ENCODE peak calls at places on chromosome 6, in four cellular contexts. One of them, this sample, is unnamed.

GRCh38 chr6:13538084-13538483 is 36.3 kb upstream of the SIRT5 start:
- DNase-seq in K562: peak; percentile 45
- DNase-seq in GM12878: no peak
- DNase-seq in HepG2: peak; percentile 55
- DNase-seq in this sample: peak; percentile 50

GRCh38 chr6:141988954-141989705 is 143.6 kb upstream of the GJE1 start:
- DNase-seq in K562: no peak
- DNase-seq in GM12878: no peak
- DNase-seq in HepG2: peak; percentile 65
- DNase-seq in this sample: peak; percentile 61

GRCh38 chr6:106547053-106547414 is 82.3 kb downstream of the RTN4IP1 start:
- DNase-seq in K562: no peak
- DNase-seq in GM12878: no peak
- DNase-seq in HepG2: peak; percentile 15
- DNase-seq in this sample: no peak

GRCh38 chr6:74891358-74891811 is 314.5 kb downstream of the COL12A1 start:
- DNase-seq in K562: no peak
- DNase-seq in GM12878: no peak
- DNase-seq in HepG2: no peak
- DNase-seq in this sample: no peak

GRCh38 chr6:138403324-138403800 is 661 bp upstream of the HEBP2 start:
- DNase-seq in K562: peak; percentile 79
- DNase-seq in GM12878: no peak
- DNase-seq in HepG2: no peak
- DNase-seq in this sample: peak; percentile 52

GRCh38 chr6:149127212-149127611 is 190.3 kb upstream of the TAB2 start:
- DNase-seq in K562: no peak
- DNase-seq in GM12878: no peak
- DNase-seq in HepG2: no peak
- DNase-seq in this sample: no peak

GRCh38 chr6:138194221-138194620 is 24.1 kb downstream of the PBOV1 start:
- DNase-seq in K562: no peak
- DNase-seq in GM12878: no peak
- DNase-seq in HepG2: no peak
- DNase-seq in this sample: no peak

GRCh38 chr6:16691328-16691727 is 69.9 kb downstream of the ATXN1 start:
- DNase-seq in K562: no peak
- DNase-seq in GM12878: no peak
- DNase-seq in HepG2: no peak
- DNase-seq in this sample: no peak

GRCh38 chr6:7473805-7474329 is 67.6 kb upstream of the DSP start:
- DNase-seq in K562: no peak
- DNase-seq in GM12878: no peak
- DNase-seq in HepG2: peak; percentile 25
- DNase-seq in this sample: no peak

GRCh38 chr6:143536461-143536865 is 24.9 kb upstream of the FUCA2 start:
- DNase-seq in K562: no peak
- DNase-seq in GM12878: no peak
- DNase-seq in HepG2: no peak
- DNase-seq in this sample: no peak

GRCh38 chr6:92723390-92723931 is 695.9 kb downstream of the EPHA7 start:
- DNase-seq in K562: no peak
- DNase-seq in GM12878: no peak
- DNase-seq in HepG2: no peak
- DNase-seq in this sample: no peak

GRCh38 chr6:84500726-84501125 is 263.7 kb downstream of the TBX18 start:
- DNase-seq in K562: no peak
- DNase-seq in GM12878: no peak
- DNase-seq in HepG2: no peak
- DNase-seq in this sample: no peak

GRCh38 chr6:169235286-169235685 is 18.4 kb downstream of the THBS2 start:
- DNase-seq in K562: no peak
- DNase-seq in GM12878: no peak
- DNase-seq in HepG2: no peak
- DNase-seq in this sample: no peak

GRCh38 chr6:34000281-34000680 is 145.6 kb downstream of the GRM4 start:
- DNase-seq in K562: no peak
- DNase-seq in GM12878: no peak
- DNase-seq in HepG2: no peak
- DNase-seq in this sample: no peak

GRCh38 chr6:13413466-13413862 is 73.9 kb downstream of the GFOD1 start:
- DNase-seq in K562: no peak
- DNase-seq in GM12878: no peak
- DNase-seq in HepG2: peak; percentile 92
- DNase-seq in this sample: no peak

GRCh38 chr6:76697585-76697984 is 625.1 kb upstream of the IMPG1 start:
- DNase-seq in K562: no peak
- DNase-seq in GM12878: no peak
- DNase-seq in HepG2: no peak
- DNase-seq in this sample: peak; percentile 7

GRCh38 chr6:105932440-105932839 is 153.7 kb upstream of the PRDM1 start:
- DNase-seq in K562: no peak
- DNase-seq in GM12878: no peak
- DNase-seq in HepG2: no peak
- DNase-seq in this sample: no peak

GRCh38 chr6:146909886-146910285 is 294.3 kb upstream of the STXBP5 start:
- DNase-seq in K562: no peak
- DNase-seq in GM12878: no peak
- DNase-seq in HepG2: no peak
- DNase-seq in this sample: no peak

GRCh38 chr6:138084904-138085838 is 22.0 kb downstream of the PERP start:
- DNase-seq in K562: no peak
- DNase-seq in GM12878: no peak
- DNase-seq in HepG2: peak; percentile 96
- DNase-seq in this sample: no peak

GRCh38 chr6:133241088-133241900 is at the start of gene EYA4:
- DNase-seq in K562: no peak
- DNase-seq in GM12878: no peak
- DNase-seq in HepG2: no peak
- DNase-seq in this sample: peak; percentile 73

GRCh38 chr6:41073968-41074691 is 1.4 kb downstream of the NFYA start:
- DNase-seq in K562: no peak
- DNase-seq in GM12878: no peak
- DNase-seq in HepG2: no peak
- DNase-seq in this sample: no peak

GRCh38 chr6:6508603-6509002 is 79.9 kb upstream of the LY86 start:
- DNase-seq in K562: no peak
- DNase-seq in GM12878: no peak
- DNase-seq in HepG2: no peak
- DNase-seq in this sample: no peak

DNA sequence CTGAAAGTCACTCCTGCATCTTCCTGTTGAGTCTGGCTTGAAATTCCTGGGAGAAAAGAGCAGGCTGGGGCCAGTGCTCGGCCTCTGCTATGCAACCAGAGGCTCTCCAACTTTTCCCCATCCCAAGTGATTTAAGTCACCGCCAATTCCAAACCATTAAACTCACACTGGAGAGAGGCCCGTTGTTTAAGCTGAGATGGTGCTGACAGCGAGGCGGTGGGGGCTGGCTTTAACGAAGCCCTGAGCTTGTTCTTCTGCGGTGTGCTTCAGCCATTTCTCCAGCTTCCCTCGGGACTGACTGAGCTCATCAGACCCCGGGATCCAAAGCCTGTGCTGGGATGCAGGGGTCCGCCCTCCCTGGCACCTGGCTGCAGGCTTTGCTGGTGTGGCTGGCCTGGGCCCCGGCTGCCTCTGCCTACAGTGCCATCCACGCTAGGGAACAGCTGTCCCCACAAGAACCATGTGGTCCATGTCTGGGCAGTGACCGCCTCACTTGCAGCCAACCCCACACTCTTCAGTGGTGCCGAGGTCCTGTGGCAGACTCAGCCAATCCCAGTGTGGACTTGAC is 21.3 kb downstream of the RAMACL start:
- DNase-seq in K562: no peak
- DNase-seq in GM12878: no peak
- DNase-seq in HepG2: no peak
- DNase-seq in this sample: no peak
- TF ChIP-seq SP1 in K562: no peak
- TF ChIP-seq SP1 in GM12878: no peak
- TF ChIP-seq SP1 in HepG2: no peak
- TF ChIP-seq SP1 in this sample: no peak

GRCh38 chr6:116279232-116280160 is at the start of gene TSPYL1:
- DNase-seq in K562: peak; percentile 90
- DNase-seq in GM12878: peak; percentile 90
- DNase-seq in HepG2: peak; percentile 97
- DNase-seq in this sample: peak; percentile 95

GRCh38 chr6:116278478-116278822 is 1.3 kb downstream of the TSPYL1 start:
- DNase-seq in K562: no peak
- DNase-seq in GM12878: no peak
- DNase-seq in HepG2: no peak
- DNase-seq in this sample: no peak

GRCh38 chr6:116280161-116280959 is 630 bp upstream of the TSPYL1 start:
- DNase-seq in K562: no peak
- DNase-seq in GM12878: no peak
- DNase-seq in HepG2: no peak
- DNase-seq in this sample: no peak

GRCh38 chr6:116277124-116277523 is 2.6 kb downstream of the TSPYL1 start:
- DNase-seq in K562: no peak
- DNase-seq in GM12878: no peak
- DNase-seq in HepG2: no peak
- DNase-seq in this sample: no peak

DNA sequence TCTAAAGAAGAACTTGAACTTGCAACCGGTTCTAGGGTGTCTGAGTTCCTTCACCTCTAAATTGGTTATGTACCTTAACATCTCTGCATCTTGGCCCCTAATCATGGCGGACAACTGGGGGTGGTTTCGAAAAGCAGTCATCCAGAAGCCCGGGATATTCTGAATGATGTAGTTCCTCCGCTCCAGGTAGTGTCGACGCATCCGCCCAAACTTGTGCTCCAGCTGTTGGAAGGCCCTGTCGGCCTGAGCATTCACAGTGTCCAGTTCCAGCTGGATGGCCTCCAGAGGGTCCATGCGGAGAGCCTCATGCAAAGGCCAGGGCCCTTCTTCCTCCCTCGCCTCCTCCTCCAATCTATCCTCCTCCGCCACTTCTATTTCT is 888 bp downstream of the TSPYL1 start:
- DNase-seq in K562: no peak
- DNase-seq in GM12878: no peak
- DNase-seq in HepG2: peak; percentile 15
- DNase-seq in this sample: no peak
- TF ChIP-seq FOXM1 in K562: no peak
- TF ChIP-seq FOXM1 in GM12878: no peak
- TF ChIP-seq FOXM1 in HepG2: no peak
- TF ChIP-seq FOXM1 in this sample: no peak

DNA sequence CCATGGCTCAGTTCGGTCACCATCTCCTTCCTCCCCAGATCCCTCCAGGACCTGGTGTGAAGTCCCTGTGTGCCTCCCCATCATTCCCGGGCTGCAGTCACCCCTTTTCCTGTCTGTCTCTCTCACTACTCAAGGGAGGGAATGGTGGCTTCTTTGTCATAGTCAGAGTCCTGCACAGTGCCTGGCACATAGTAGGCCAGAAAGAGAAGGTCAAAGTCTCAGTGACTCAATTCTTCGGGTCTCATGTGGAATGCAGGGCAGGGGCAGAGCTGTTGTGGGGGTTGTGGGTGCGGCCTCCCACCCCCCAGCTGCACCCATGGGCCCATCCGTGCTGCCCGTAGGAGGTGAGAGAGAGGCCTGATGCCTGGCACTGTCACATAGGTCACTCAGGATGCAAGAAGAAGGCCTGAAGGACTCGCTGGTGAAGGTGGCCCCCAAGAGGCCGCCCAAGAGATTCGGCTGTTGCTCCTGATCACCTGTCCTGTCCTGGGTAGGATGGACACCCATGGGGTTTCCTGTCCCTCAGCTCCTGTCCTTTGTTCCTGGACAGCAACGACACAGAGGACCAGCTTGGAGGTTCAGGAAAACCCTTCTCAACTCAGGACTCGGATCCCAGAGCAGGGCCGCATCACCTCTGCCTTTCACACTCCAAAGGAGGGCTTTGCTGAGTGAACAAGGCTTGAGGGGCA is 34.1 kb downstream of the RAB44 start:
- DNase-seq in K562: no peak
- DNase-seq in GM12878: no peak
- DNase-seq in HepG2: no peak
- DNase-seq in this sample: no peak
- TF ChIP-seq SP1 in K562: no peak
- TF ChIP-seq SP1 in GM12878: no peak
- TF ChIP-seq SP1 in HepG2: no peak
- TF ChIP-seq SP1 in this sample: no peak

GRCh38 chr6:26288155-26288554 is 76.8 kb upstream of the BTN3A2 start:
- DNase-seq in K562: no peak
- DNase-seq in GM12878: no peak
- DNase-seq in HepG2: no peak
- DNase-seq in this sample: no peak
- TF ChIP-seq FOXM1 in K562: no peak
- TF ChIP-seq FOXM1 in GM12878: no peak
- TF ChIP-seq FOXM1 in HepG2: no peak
- TF ChIP-seq FOXM1 in this sample: no peak

GRCh38 chr6:151808331-151809241 is 1.1 kb downstream of the ESR1 start:
- DNase-seq in K562: no peak
- DNase-seq in GM12878: no peak
- DNase-seq in HepG2: no peak
- DNase-seq in this sample: peak; percentile 43
- TF ChIP-seq SP1 in K562: no peak
- TF ChIP-seq SP1 in GM12878: no peak
- TF ChIP-seq SP1 in HepG2: no peak
- TF ChIP-seq SP1 in this sample: no peak

GRCh38 chr6:82246370-82246769 is 1.2 kb downstream of the IBTK start:
- DNase-seq in K562: no peak
- DNase-seq in GM12878: no peak
- DNase-seq in HepG2: peak; percentile 7
- DNase-seq in this sample: no peak
- TF ChIP-seq FOXM1 in K562: no peak
- TF ChIP-seq FOXM1 in GM12878: no peak
- TF ChIP-seq FOXM1 in HepG2: no peak
- TF ChIP-seq FOXM1 in this sample: no peak

GRCh38 chr6:29722773-29723665 is at the start of gene HLA-F:
- DNase-seq in K562: no peak
- DNase-seq in GM12878: peak; percentile 92
- DNase-seq in HepG2: peak; percentile 63
- DNase-seq in this sample: peak; percentile 84

GRCh38 chr6:29724937-29725869 is 2.0 kb downstream of the HLA-F start:
- DNase-seq in K562: no peak
- DNase-seq in GM12878: no peak
- DNase-seq in HepG2: no peak
- DNase-seq in this sample: no peak

GRCh38 chr6:29726795-29727194 is 3.6 kb downstream of the HLA-F start:
- DNase-seq in K562: no peak
- DNase-seq in GM12878: no peak
- DNase-seq in HepG2: no peak
- DNase-seq in this sample: no peak

GRCh38 chr6:29725981-29726380 is 2.7 kb downstream of the HLA-F start:
- DNase-seq in K562: no peak
- DNase-seq in GM12878: no peak
- DNase-seq in HepG2: no peak
- DNase-seq in this sample: no peak

GRCh38 chr6:29723666-29724588 is 693 bp downstream of the HLA-F start:
- DNase-seq in K562: peak; percentile 24
- DNase-seq in GM12878: no peak
- DNase-seq in HepG2: no peak
- DNase-seq in this sample: peak; percentile 56
- TF ChIP-seq SP1 in K562: no peak
- TF ChIP-seq SP1 in GM12878: no peak
- TF ChIP-seq SP1 in HepG2: no peak
- TF ChIP-seq SP1 in this sample: no peak